ENCODE peak calls at places on chromosomes 4 and X, in eight cellular contexts. Y is HCT116; D is left lung; C is neuronal stem cell; J is tibial nerve; M is iPS DF 6.9; Z is CD8-positive, alpha-beta T cell; G is fibroblast of lung. R is an unnamed sample.

GRCh38 chrX:101078716-101079115 is at the start of gene TMEM35A:
- DNase-seq in Y (no peak), D (no peak), C (no peak), J (no peak), M (no peak), Z (no peak), G (peak; percentile 60), R (no peak)

GRCh38 chr4:171288816-171289432 is 524.3 kb upstream of the GALNTL6 start:
- DNase-seq in Y (no peak), D (no peak), C (no peak), J (no peak), M (no peak), Z (no peak), G (no peak), R (no peak)

GRCh38 chrX:26918633-26919032 is 544.5 kb downstream of the PPP4R3C start:
- DNase-seq in Y (peak; percentile 12), D (no peak), C (peak; percentile 15), J (no peak), M (peak; percentile 18), Z (no peak), G (peak; percentile 14), R (no peak)

GRCh38 chr4:6349896-6350295 is 80.2 kb downstream of the WFS1 start:
- DNase-seq in Y (no peak), D (peak; percentile 44), C (no peak), J (no peak), M (no peak), Z (no peak), G (no peak), R (no peak)

GRCh38 chr4:154004450-154004849 is 215.6 kb upstream of the SFRP2 start:
- DNase-seq in Y (no peak), D (no peak), C (no peak), J (peak; percentile 54), M (no peak), Z (no peak), G (no peak), R (no peak)

GRCh38 chrX:154320406-154320805 is 24.8 kb downstream of the TKTL1 start:
- DNase-seq in Y (no peak), D (no peak), C (no peak), J (no peak), M (no peak), Z (no peak), G (no peak), R (no peak)

GRCh38 chr4:20773144-20773997 is 73.1 kb downstream of the PACRGL start:
- DNase-seq in Y (peak; percentile 32), D (no peak), C (peak; percentile 67), J (peak; percentile 63), M (peak; percentile 84), Z (no peak), G (peak; percentile 71), R (peak; percentile 10)

GRCh38 chrX:136369377-136369776 is 68.6 kb downstream of the ADGRG4 start:
- DNase-seq in Y (no peak), D (no peak), C (no peak), J (no peak), M (no peak), Z (no peak), G (no peak), R (no peak)

GRCh38 chr4:137994858-137995257 is 247.3 kb downstream of the SLC7A11 start:
- DNase-seq in Y (no peak), D (no peak), C (no peak), J (no peak), M (no peak), Z (no peak), G (no peak), R (no peak)

GRCh38 chr4:157170321-157170720 is 50.2 kb upstream of the GRIA2 start:
- DNase-seq in Y (no peak), D (no peak), C (no peak), J (no peak), M (no peak), Z (no peak), G (peak; percentile 28), R (no peak)

GRCh38 chr4:125155251-125155650 is 159.5 kb upstream of the FAT4 start:
- DNase-seq in Y (no peak), D (no peak), C (no peak), J (no peak), M (no peak), Z (no peak), G (no peak), R (no peak)

GRCh38 chrX:69298466-69299140 is 133.3 kb upstream of the PJA1 start:
- DNase-seq in Y (no peak), D (no peak), C (no peak), J (no peak), M (no peak), Z (no peak), G (no peak), R (no peak)

GRCh38 chrX:283115-283845 is 2.1 kb downstream of the PLCXD1 start:
- DNase-seq in Y (peak; percentile 60), D (peak; percentile 92), C (peak; percentile 88), J (peak; percentile 89), M (peak; percentile 89), Z (peak; percentile 78), G (peak; percentile 86), R (peak; percentile 76)

GRCh38 chrX:129667412-129667811 is 12.7 kb upstream of the APLN start:
- DNase-seq in Y (no peak), D (no peak), C (no peak), J (no peak), M (no peak), Z (no peak), G (no peak), R (no peak)

GRCh38 chr4:8919651-8920288 is 48.1 kb upstream of the HMX1 start:
- DNase-seq in Y (no peak), D (no peak), C (no peak), J (no peak), M (no peak), Z (no peak), G (no peak), R (no peak)

GRCh38 chr4:56261027-56261426 is 126.3 kb downstream of the AASDH start:
- DNase-seq in Y (no peak), D (no peak), C (no peak), J (no peak), M (no peak), Z (no peak), G (no peak), R (no peak)

GRCh38 chr4:15002659-15003440 is 569 bp downstream of the CPEB2 start:
- DNase-seq in Y (no peak), D (peak; percentile 95), C (peak; percentile 71), J (peak; percentile 68), M (no peak), Z (peak; percentile 69), G (peak; percentile 89), R (peak; percentile 71)

GRCh38 chr4:176270669-176271068 is 1.6 kb upstream of the ASB5 start:
- DNase-seq in Y (peak; percentile 93), D (no peak), C (no peak), J (no peak), M (no peak), Z (no peak), G (peak; percentile 96), R (no peak)

GRCh38 chr4:158856852-158857251 is 88.0 kb downstream of the FNIP2 start:
- DNase-seq in Y (peak; percentile 26), D (no peak), C (no peak), J (no peak), M (no peak), Z (no peak), G (peak; percentile 77), R (no peak)

GRCh38 chrX:102746134-102746584 is 25.6 kb downstream of the GPRASP3 start:
- DNase-seq in Y (no peak), D (peak; percentile 91), C (no peak), J (no peak), M (no peak), Z (no peak), G (peak; percentile 10), R (no peak)

GRCh38 chrX:110536788-110537187 is 178.1 kb downstream of the RTL9 start:
- DNase-seq in Y (no peak), D (no peak), C (no peak), J (no peak), M (no peak), Z (no peak), G (no peak), R (no peak)

GRCh38 chr4:3523628-3524221 is 8.5 kb downstream of the LRPAP1 start:
- DNase-seq in Y (no peak), D (peak; percentile 57), C (no peak), J (no peak), M (no peak), Z (no peak), G (no peak), R (no peak)

GRCh38 chrX:46673596-46673995 is 85.3 kb downstream of the SLC9A7 start:
- DNase-seq in Y (no peak), D (no peak), C (no peak), J (no peak), M (no peak), Z (no peak), G (no peak), R (no peak)

GRCh38 chrX:46681849-46682248 is 77.1 kb downstream of the SLC9A7 start:
- DNase-seq in Y (no peak), D (no peak), C (no peak), J (no peak), M (no peak), Z (no peak), G (peak; percentile 22), R (no peak)

GRCh38 chrX:46678232-46678631 is 80.7 kb downstream of the SLC9A7 start:
- DNase-seq in Y (no peak), D (no peak), C (no peak), J (no peak), M (no peak), Z (no peak), G (no peak), R (no peak)

GRCh38 chrX:46676399-46677351 is 82.2 kb downstream of the SLC9A7 start:
- DNase-seq in Y (no peak), D (no peak), C (no peak), J (no peak), M (no peak), Z (no peak), G (no peak), R (no peak)
- H3K27ac ChIP-seq in Y (no peak overlapping the region), D (no peak overlapping the region), C (no peak overlapping the region), J (no peak overlapping the region), M (no peak overlapping the region), Z (no peak overlapping the region), G (no peak overlapping the region), R (no peak overlapping the region)

DNA sequence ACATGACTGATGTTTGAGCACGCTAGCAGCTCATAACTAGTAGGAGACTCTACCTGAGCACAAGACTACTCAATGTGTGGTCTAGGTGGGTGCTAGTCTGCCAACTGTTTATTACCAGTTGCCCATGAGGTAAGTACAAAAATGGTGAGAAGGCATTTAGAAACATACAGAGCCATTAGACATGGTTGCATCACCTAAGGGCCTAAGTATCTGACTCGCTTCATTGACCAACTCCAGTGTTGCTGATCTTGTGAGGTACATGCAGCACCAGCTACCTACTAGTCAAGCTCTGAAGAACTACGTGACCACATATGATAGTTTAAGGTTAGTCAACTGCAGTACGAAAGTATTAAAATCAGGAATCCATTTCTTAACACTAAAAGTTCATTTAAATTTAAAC is 39.9 kb downstream of the APBB2 start:
- DNase-seq in Y (no peak), D (no peak), C (no peak), J (no peak), M (no peak), Z (no peak), G (peak; percentile 24), R (no peak)
- H3K4me1 ChIP-seq in Y (peaks cover 11% of the 10 kb centered on the region), D (peaks cover 25% of the 10 kb centered on the region), C (no peaks in the 10 kb centered on the region), J (peaks cover 47% of the 10 kb centered on the region), M (no peaks in the 10 kb centered on the region), Z (no peaks in the 10 kb centered on the region), G (peaks cover 18% of the 10 kb centered on the region), R (no peaks in the 10 kb centered on the region)

GRCh38 chr4:7415927-7416686 is 18.6 kb downstream of the PSAPL1 start:
- DNase-seq in Y (no peak), D (no peak), C (no peak), J (no peak), M (no peak), Z (no peak), G (no peak), R (no peak)
- H3K27me3 ChIP-seq in Y (no peaks in the 10 kb centered on the region), D (peaks cover 23% of the 10 kb centered on the region), C (peaks cover 12% of the 10 kb centered on the region), J (no peaks in the 10 kb centered on the region), M (peaks cover 24% of the 10 kb centered on the region), Z (no peaks in the 10 kb centered on the region), G (peaks cover 4% of the 10 kb centered on the region), R (no peaks in the 10 kb centered on the region)

GRCh38 chr4:30839583-30840520 is 119.7 kb downstream of the PCDH7 start:
- DNase-seq in Y (peak; percentile 97), D (no peak), C (no peak), J (no peak), M (no peak), Z (no peak), G (peak; percentile 79), R (no peak)
- H3K27ac ChIP-seq in Y (peak overlapping the region; percentile 100), D (no peak overlapping the region), C (no peak overlapping the region), J (no peak overlapping the region), M (no peak overlapping the region), Z (no peak overlapping the region), G (no peak overlapping the region), R (no peak overlapping the region)